ENCODE peak calls at places on chromosomes 7 and 10, in eight cellular contexts. G, K, M, D, Z, L, Q and B are unnamed samples.

GRCh38 chr10:60021324-60021723 is 115.0 kb upstream of the CCDC6 start:
- DNase-seq in K (no peak), L (no peak), G (no peak), Z (no peak), M (no peak), Q (no peak), D (no peak), B (no peak)

GRCh38 chr10:91034494-91035157 is 113.7 kb upstream of the ANKRD1 start:
- DNase-seq in D (peak), Q (no peak), Z (peak), G (peak), L (no peak), K (peak), M (no peak), B (peak)

GRCh38 chr10:116765549-116766162 is 23.3 kb upstream of the HSPA12A start:
- DNase-seq in D (no peak), L (peak), Z (no peak), M (peak), Q (no peak), K (no peak), G (peak), B (no peak)

GRCh38 chr7:826230-826905 is 5.9 kb upstream of the SUN1 start:
- DNase-seq in D (peak), Z (no peak), M (no peak), G (no peak), K (no peak), Q (no peak), L (no peak), B (no peak)

GRCh38 chr7:104967595-104967994 is 46.4 kb upstream of the KMT2E start:
- DNase-seq in G (no peak), Q (no peak), M (no peak), D (no peak), Z (no peak), K (no peak), L (no peak), B (no peak)

GRCh38 chr7:1902231-1902855 is 232.3 kb downstream of the ELFN1 start:
- DNase-seq in L (no peak), D (peak), Q (no peak), M (no peak), G (no peak), K (no peak), Z (no peak), B (no peak)

GRCh38 chr7:102935450-102936110 is 22.8 kb downstream of the LRRC17 start:
- DNase-seq in L (no peak), M (no peak), K (no peak), G (no peak), D (no peak), Q (no peak), Z (no peak), B (no peak)

GRCh38 chr7:44748042-44748947 is at the start of gene ZMIZ2:
- DNase-seq in L (peak), D (peak), K (peak), Z (peak), M (peak), G (peak), Q (peak), B (peak)